ENCODE peak calls at places on chromosome 6, in four cellular contexts. One of them, this sample, is unnamed.

GRCh38 chr6:1406306-1407058 is 17.1 kb downstream of the FOXF2 start:
- DNase-seq in IMR-90: peak; percentile 70
- DNase-seq in fibroblast of lung: peak; percentile 39
- DNase-seq in OCI-LY7: no peak
- DNase-seq in this sample: no peak

GRCh38 chr6:146358341-146359046 is 185.1 kb upstream of the RAB32 start:
- DNase-seq in IMR-90: no peak
- DNase-seq in fibroblast of lung: peak; percentile 75
- DNase-seq in OCI-LY7: no peak
- DNase-seq in this sample: peak; percentile 53

GRCh38 chr6:169620171-169621125 is 81.4 kb downstream of the WDR27 start:
- DNase-seq in fibroblast of lung: peak; percentile 83
- DNase-seq in IMR-90: peak; percentile 86
- DNase-seq in OCI-LY7: no peak
- DNase-seq in this sample: no peak

GRCh38 chr6:83057705-83058321 is 7.8 kb downstream of the UBE3D start:
- DNase-seq in fibroblast of lung: peak; percentile 26
- DNase-seq in IMR-90: peak; percentile 55
- DNase-seq in OCI-LY7: peak; percentile 67
- DNase-seq in this sample: peak; percentile 70

GRCh38 chr6:134686071-134686470 is 263.8 kb downstream of the ALDH8A1 start:
- DNase-seq in IMR-90: peak; percentile 27
- DNase-seq in fibroblast of lung: peak; percentile 87
- DNase-seq in OCI-LY7: no peak
- DNase-seq in this sample: no peak

GRCh38 chr6:125512621-125513020 is 210.9 kb upstream of the HDDC2 start:
- DNase-seq in IMR-90: no peak
- DNase-seq in fibroblast of lung: no peak
- DNase-seq in OCI-LY7: peak; percentile 23
- DNase-seq in this sample: no peak

GRCh38 chr6:35411066-35411465 is 41.1 kb upstream of the FANCE start:
- DNase-seq in OCI-LY7: peak; percentile 28
- DNase-seq in IMR-90: no peak
- DNase-seq in fibroblast of lung: no peak
- DNase-seq in this sample: no peak

GRCh38 chr6:161152904-161153662 is 120.8 kb downstream of the AGPAT4 start:
- DNase-seq in fibroblast of lung: no peak
- DNase-seq in IMR-90: no peak
- DNase-seq in OCI-LY7: peak; percentile 7
- DNase-seq in this sample: no peak

GRCh38 chr6:15400572-15401004 is 154.7 kb downstream of the JARID2 start:
- DNase-seq in OCI-LY7: no peak
- DNase-seq in IMR-90: peak; percentile 16
- DNase-seq in fibroblast of lung: no peak
- DNase-seq in this sample: no peak

GRCh38 chr6:14148471-14148870 is 30.9 kb downstream of the CD83 start:
- DNase-seq in IMR-90: no peak
- DNase-seq in OCI-LY7: no peak
- DNase-seq in fibroblast of lung: no peak
- DNase-seq in this sample: no peak

GRCh38 chr6:139290787-139291294 is 957 bp downstream of the TXLNB start:
- DNase-seq in OCI-LY7: peak; percentile 89
- DNase-seq in IMR-90: peak; percentile 75
- DNase-seq in fibroblast of lung: peak; percentile 75
- DNase-seq in this sample: no peak
- H3K4me2 ChIP-seq in OCI-LY7: peak overlapping the region; percentile 91
- H3K4me2 ChIP-seq in IMR-90: peak overlapping the region; percentile 63
- H3K4me2 ChIP-seq in fibroblast of lung: peak overlapping the region; percentile 66
- H3K4me2 ChIP-seq in this sample: no peak overlapping the region

GRCh38 chr6:108260809-108261569 is at the start of gene SNX3:
- DNase-seq in OCI-LY7: peak; percentile 95
- DNase-seq in fibroblast of lung: peak; percentile 96
- DNase-seq in IMR-90: peak; percentile 96
- DNase-seq in this sample: peak; percentile 99
- TF ChIP-seq CTCF in OCI-LY7: peak; percentile 19
- TF ChIP-seq CTCF in fibroblast of lung: no peak
- TF ChIP-seq CTCF in IMR-90: peak; percentile 23
- TF ChIP-seq CTCF in this sample: peak; percentile 16

GRCh38 chr6:144548525-144548924 is 263.4 kb downstream of the UTRN start:
- DNase-seq in fibroblast of lung: no peak
- DNase-seq in IMR-90: no peak
- DNase-seq in OCI-LY7: no peak
- DNase-seq in this sample: no peak

GRCh38 chr6:144546807-144547206 is 261.7 kb downstream of the UTRN start:
- DNase-seq in IMR-90: no peak
- DNase-seq in fibroblast of lung: no peak
- DNase-seq in OCI-LY7: no peak
- DNase-seq in this sample: no peak

GRCh38 chr6:144547409-144547808 is 262.3 kb downstream of the UTRN start:
- DNase-seq in IMR-90: peak; percentile 13
- DNase-seq in fibroblast of lung: peak; percentile 21
- DNase-seq in OCI-LY7: no peak
- DNase-seq in this sample: no peak

GRCh38 chr6:144543006-144543871 is 258.1 kb downstream of the UTRN start:
- DNase-seq in IMR-90: peak; percentile 60
- DNase-seq in fibroblast of lung: peak; percentile 65
- DNase-seq in OCI-LY7: no peak
- DNase-seq in this sample: peak; percentile 92

DNA sequence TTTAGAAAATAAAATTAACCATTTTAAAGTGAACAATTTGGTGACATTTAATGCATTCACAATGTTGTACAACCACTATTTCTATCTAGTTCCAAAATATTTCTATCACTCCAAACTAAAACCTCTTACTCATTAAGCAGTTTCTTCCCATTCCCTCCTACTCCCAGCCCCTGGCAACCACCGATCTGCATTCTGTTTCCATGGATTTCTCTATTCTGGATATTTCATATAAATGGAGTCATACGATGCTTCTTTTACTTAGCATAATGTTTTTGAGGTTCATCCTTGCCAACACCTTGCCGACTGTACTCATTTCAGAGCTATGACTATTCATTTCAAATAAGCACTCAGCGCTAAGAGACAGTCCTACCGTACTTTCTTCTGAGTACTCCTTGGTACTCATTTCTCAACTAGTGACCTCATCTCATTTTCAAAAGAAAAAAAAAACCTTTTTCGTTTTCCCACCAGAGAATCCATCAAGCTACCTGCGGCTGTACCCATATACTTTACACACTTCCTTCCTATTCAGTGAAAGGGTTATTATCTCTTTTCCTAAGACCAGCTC is 259.2 kb downstream of the UTRN start:
- DNase-seq in fibroblast of lung: no peak
- DNase-seq in IMR-90: no peak
- DNase-seq in OCI-LY7: no peak
- DNase-seq in this sample: no peak
- H3K4me2 ChIP-seq in fibroblast of lung: no peak overlapping the region
- H3K4me2 ChIP-seq in IMR-90: no peak overlapping the region
- H3K4me2 ChIP-seq in OCI-LY7: no peak overlapping the region
- H3K4me2 ChIP-seq in this sample: no peak overlapping the region

GRCh38 chr6:20056350-20056992 is 155.8 kb downstream of the MBOAT1 start:
- DNase-seq in fibroblast of lung: peak; percentile 41
- DNase-seq in OCI-LY7: peak; percentile 50
- DNase-seq in IMR-90: peak; percentile 63
- DNase-seq in this sample: no peak
- TF ChIP-seq CTCF in fibroblast of lung: peak; percentile 61
- TF ChIP-seq CTCF in OCI-LY7: peak; percentile 81
- TF ChIP-seq CTCF in IMR-90: peak; percentile 74
- TF ChIP-seq CTCF in this sample: peak; percentile 65